ENCODE peak calls at places on chromosomes 11 and 22, in seven cellular contexts. One of them, this sample, is unnamed.

GRCh38 chr11:6452219-6452618 is 11.4 kb upstream of the HPX start:
- DNase-seq in Panc1: no peak
- DNase-seq in brain microvascular endothelial cell: no peak
- DNase-seq in right cardiac atrium: peak; percentile 54
- DNase-seq in gastrocnemius medialis: no peak
- DNase-seq in sigmoid colon: no peak
- DNase-seq in heart left ventricle: no peak
- DNase-seq in this sample: no peak

GRCh38 chr11:107696140-107696539 is 15.7 kb downstream of the SLN start:
- DNase-seq in gastrocnemius medialis: no peak
- DNase-seq in sigmoid colon: no peak
- DNase-seq in brain microvascular endothelial cell: peak; percentile 84
- DNase-seq in heart left ventricle: no peak
- DNase-seq in Panc1: peak; percentile 84
- DNase-seq in right cardiac atrium: no peak
- DNase-seq in this sample: no peak

GRCh38 chr11:60830478-60831142 is 11.3 kb upstream of the CCDC86 start:
- DNase-seq in gastrocnemius medialis: no peak
- DNase-seq in brain microvascular endothelial cell: no peak
- DNase-seq in sigmoid colon: no peak
- DNase-seq in Panc1: peak; percentile 10
- DNase-seq in right cardiac atrium: no peak
- DNase-seq in heart left ventricle: no peak
- DNase-seq in this sample: no peak

GRCh38 chr11:72451836-72452376 is 17.6 kb upstream of the CLPB start:
- DNase-seq in gastrocnemius medialis: peak; percentile 25
- DNase-seq in brain microvascular endothelial cell: no peak
- DNase-seq in sigmoid colon: no peak
- DNase-seq in right cardiac atrium: no peak
- DNase-seq in heart left ventricle: no peak
- DNase-seq in Panc1: no peak
- DNase-seq in this sample: no peak

GRCh38 chr22:49565516-49565855 is 262.2 kb downstream of the BRD1 start:
- DNase-seq in sigmoid colon: peak; percentile 49
- DNase-seq in brain microvascular endothelial cell: no peak
- DNase-seq in gastrocnemius medialis: peak; percentile 3
- DNase-seq in heart left ventricle: no peak
- DNase-seq in Panc1: no peak
- DNase-seq in right cardiac atrium: no peak
- DNase-seq in this sample: no peak

GRCh38 chr11:72705442-72706365 is 31.5 kb upstream of the PDE2A start:
- DNase-seq in brain microvascular endothelial cell: no peak
- DNase-seq in sigmoid colon: no peak
- DNase-seq in heart left ventricle: no peak
- DNase-seq in gastrocnemius medialis: no peak
- DNase-seq in right cardiac atrium: no peak
- DNase-seq in Panc1: no peak
- DNase-seq in this sample: no peak

GRCh38 chr11:115238086-115238485 is 266.1 kb downstream of the CADM1 start:
- DNase-seq in sigmoid colon: no peak
- DNase-seq in heart left ventricle: no peak
- DNase-seq in Panc1: no peak
- DNase-seq in right cardiac atrium: no peak
- DNase-seq in gastrocnemius medialis: no peak
- DNase-seq in brain microvascular endothelial cell: no peak
- DNase-seq in this sample: no peak

GRCh38 chr11:69603978-69604524 is 36.9 kb upstream of the CCND1 start:
- DNase-seq in Panc1: no peak
- DNase-seq in heart left ventricle: no peak
- DNase-seq in right cardiac atrium: no peak
- DNase-seq in gastrocnemius medialis: no peak
- DNase-seq in brain microvascular endothelial cell: no peak
- DNase-seq in sigmoid colon: no peak
- DNase-seq in this sample: no peak

GRCh38 chr11:34524696-34525095 is 11.1 kb upstream of the ELF5 start:
- DNase-seq in sigmoid colon: no peak
- DNase-seq in heart left ventricle: peak; percentile 52
- DNase-seq in brain microvascular endothelial cell: no peak
- DNase-seq in gastrocnemius medialis: no peak
- DNase-seq in Panc1: no peak
- DNase-seq in right cardiac atrium: no peak
- DNase-seq in this sample: no peak

GRCh38 chr11:34523053-34523452 is 9.5 kb upstream of the ELF5 start:
- DNase-seq in sigmoid colon: no peak
- DNase-seq in right cardiac atrium: no peak
- DNase-seq in heart left ventricle: no peak
- DNase-seq in gastrocnemius medialis: no peak
- DNase-seq in brain microvascular endothelial cell: no peak
- DNase-seq in Panc1: no peak
- DNase-seq in this sample: no peak

GRCh38 chr11:34525098-34525497 is 11.5 kb upstream of the ELF5 start:
- DNase-seq in right cardiac atrium: no peak
- DNase-seq in Panc1: no peak
- DNase-seq in heart left ventricle: no peak
- DNase-seq in gastrocnemius medialis: no peak
- DNase-seq in sigmoid colon: no peak
- DNase-seq in brain microvascular endothelial cell: no peak
- DNase-seq in this sample: no peak

GRCh38 chr11:34528072-34528471 is 14.5 kb upstream of the ELF5 start:
- DNase-seq in brain microvascular endothelial cell: no peak
- DNase-seq in Panc1: no peak
- DNase-seq in right cardiac atrium: no peak
- DNase-seq in heart left ventricle: no peak
- DNase-seq in sigmoid colon: no peak
- DNase-seq in gastrocnemius medialis: no peak
- DNase-seq in this sample: no peak

GRCh38 chr11:34525887-34526657 is 12.5 kb upstream of the ELF5 start:
- DNase-seq in Panc1: no peak
- DNase-seq in sigmoid colon: no peak
- DNase-seq in heart left ventricle: no peak
- DNase-seq in right cardiac atrium: no peak
- DNase-seq in brain microvascular endothelial cell: no peak
- DNase-seq in gastrocnemius medialis: no peak
- DNase-seq in this sample: no peak
- H3K4me3 ChIP-seq in Panc1: no peak overlapping the region
- H3K4me3 ChIP-seq in sigmoid colon: no peak overlapping the region
- H3K4me3 ChIP-seq in heart left ventricle: no peak overlapping the region
- H3K4me3 ChIP-seq in right cardiac atrium: no peak overlapping the region
- H3K4me3 ChIP-seq in brain microvascular endothelial cell: no peak overlapping the region
- H3K4me3 ChIP-seq in gastrocnemius medialis: no peak overlapping the region
- H3K4me3 ChIP-seq in this sample: no peak overlapping the region

DNA sequence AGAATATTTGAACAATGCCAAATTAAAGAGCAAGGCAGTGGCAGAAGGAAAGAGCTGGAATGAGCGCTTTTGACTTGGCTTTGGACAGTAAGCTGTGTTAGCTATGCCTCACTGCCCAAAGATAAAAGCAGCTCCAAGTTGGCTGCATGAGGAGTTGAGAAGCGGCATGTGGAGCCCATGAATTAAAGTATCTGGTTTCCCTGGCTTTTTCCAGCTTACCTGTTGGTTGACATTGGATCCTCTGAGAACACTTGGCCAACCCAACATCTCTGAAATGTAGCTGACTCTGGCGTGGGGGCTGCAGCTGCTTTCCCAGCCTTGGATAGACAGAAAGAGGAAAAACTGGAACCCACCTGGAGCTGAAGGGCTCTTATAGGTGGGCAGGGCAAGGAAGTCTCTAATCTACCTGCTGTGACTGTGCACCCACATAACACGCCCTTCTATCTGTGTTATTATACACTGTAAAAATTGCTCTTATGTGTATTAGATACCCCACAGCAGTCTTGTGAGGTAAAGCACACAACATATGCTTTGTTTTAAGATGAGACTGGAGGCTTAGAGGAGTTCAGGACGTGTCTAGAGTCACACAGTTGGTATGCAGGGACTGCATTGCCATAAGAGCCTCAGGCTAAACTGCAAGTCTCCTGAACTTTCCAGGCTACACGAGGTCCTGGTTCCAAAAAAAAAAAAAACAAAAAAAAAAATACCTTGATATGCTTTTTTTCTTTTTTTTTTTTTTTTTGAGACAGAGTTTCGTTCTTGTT is 5.8 kb downstream of the UBASH3B start:
- DNase-seq in sigmoid colon: no peak
- DNase-seq in brain microvascular endothelial cell: no peak
- DNase-seq in gastrocnemius medialis: no peak
- DNase-seq in heart left ventricle: no peak
- DNase-seq in right cardiac atrium: no peak
- DNase-seq in Panc1: no peak
- DNase-seq in this sample: no peak
- H3K27ac ChIP-seq in sigmoid colon: no peak overlapping the region
- H3K27ac ChIP-seq in brain microvascular endothelial cell: no peak overlapping the region
- H3K27ac ChIP-seq in gastrocnemius medialis: no peak overlapping the region
- H3K27ac ChIP-seq in heart left ventricle: no peak overlapping the region
- H3K27ac ChIP-seq in right cardiac atrium: no peak overlapping the region
- H3K27ac ChIP-seq in Panc1: peak overlapping the region; percentile 41
- H3K27ac ChIP-seq in this sample: no peak overlapping the region

GRCh38 chr11:119263352-119263940 is 53.5 kb downstream of the MCAM start:
- DNase-seq in sigmoid colon: no peak
- DNase-seq in Panc1: no peak
- DNase-seq in gastrocnemius medialis: no peak
- DNase-seq in heart left ventricle: no peak
- DNase-seq in brain microvascular endothelial cell: no peak
- DNase-seq in right cardiac atrium: no peak
- DNase-seq in this sample: no peak

GRCh38 chr11:119262668-119263351 is 54.1 kb downstream of the MCAM start:
- DNase-seq in sigmoid colon: no peak
- DNase-seq in heart left ventricle: no peak
- DNase-seq in brain microvascular endothelial cell: peak; percentile 30
- DNase-seq in right cardiac atrium: no peak
- DNase-seq in gastrocnemius medialis: no peak
- DNase-seq in Panc1: no peak
- DNase-seq in this sample: no peak

GRCh38 chr11:119267645-119268044 is 49.3 kb downstream of the MCAM start:
- DNase-seq in gastrocnemius medialis: no peak
- DNase-seq in brain microvascular endothelial cell: no peak
- DNase-seq in sigmoid colon: no peak
- DNase-seq in right cardiac atrium: no peak
- DNase-seq in heart left ventricle: no peak
- DNase-seq in Panc1: no peak
- DNase-seq in this sample: no peak

GRCh38 chr11:119266063-119266462 is 50.9 kb downstream of the MCAM start:
- DNase-seq in sigmoid colon: no peak
- DNase-seq in gastrocnemius medialis: no peak
- DNase-seq in right cardiac atrium: no peak
- DNase-seq in Panc1: no peak
- DNase-seq in heart left ventricle: no peak
- DNase-seq in brain microvascular endothelial cell: no peak
- DNase-seq in this sample: no peak

DNA sequence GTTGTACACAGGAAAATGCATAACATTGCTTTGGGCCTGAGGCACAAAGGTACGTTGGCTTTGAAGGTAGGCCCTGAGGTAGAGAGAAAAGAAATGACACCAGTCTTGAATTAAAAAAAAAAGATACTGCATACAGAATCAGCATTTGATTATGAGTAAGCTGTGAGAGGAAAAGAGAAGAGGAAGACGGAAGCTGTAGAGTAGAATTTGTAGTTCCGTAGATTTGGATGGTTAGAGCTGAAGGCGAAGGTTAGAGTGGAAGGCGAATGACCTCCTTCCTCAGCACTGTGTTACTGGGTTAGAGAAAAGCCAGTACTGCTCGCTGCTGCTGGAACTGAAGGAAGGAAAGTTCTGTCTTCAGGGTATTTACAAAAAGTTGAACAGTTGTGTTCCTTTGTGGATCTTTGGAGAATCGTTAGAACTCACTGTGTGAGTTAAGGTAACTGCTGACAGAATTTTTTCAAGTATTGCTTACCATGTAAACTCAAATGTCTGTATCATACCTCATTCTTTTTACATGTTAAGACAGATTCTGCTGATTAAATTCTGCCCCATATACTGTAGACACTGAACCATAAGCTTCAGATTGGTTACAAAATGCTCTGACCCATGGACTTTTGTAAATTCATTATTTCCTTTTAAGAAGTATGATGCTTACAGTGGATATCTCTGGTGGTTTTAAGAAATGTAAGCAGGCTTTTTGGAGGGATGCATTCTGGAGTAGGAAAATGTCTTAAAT is 50.2 kb downstream of the MCAM start:
- DNase-seq in brain microvascular endothelial cell: no peak
- DNase-seq in gastrocnemius medialis: no peak
- DNase-seq in right cardiac atrium: no peak
- DNase-seq in sigmoid colon: no peak
- DNase-seq in Panc1: no peak
- DNase-seq in heart left ventricle: no peak
- DNase-seq in this sample: no peak
- H3K4me3 ChIP-seq in brain microvascular endothelial cell: no peak overlapping the region
- H3K4me3 ChIP-seq in gastrocnemius medialis: no peak overlapping the region
- H3K4me3 ChIP-seq in right cardiac atrium: no peak overlapping the region
- H3K4me3 ChIP-seq in sigmoid colon: no peak overlapping the region
- H3K4me3 ChIP-seq in Panc1: no peak overlapping the region
- H3K4me3 ChIP-seq in heart left ventricle: no peak overlapping the region
- H3K4me3 ChIP-seq in this sample: no peak overlapping the region

GRCh38 chr11:94705419-94705818 is 62.7 kb upstream of the AMOTL1 start:
- DNase-seq in Panc1: no peak
- DNase-seq in gastrocnemius medialis: peak; percentile 73
- DNase-seq in sigmoid colon: no peak
- DNase-seq in right cardiac atrium: no peak
- DNase-seq in heart left ventricle: no peak
- DNase-seq in brain microvascular endothelial cell: no peak
- DNase-seq in this sample: no peak
- H3K27ac ChIP-seq in Panc1: no peak overlapping the region
- H3K27ac ChIP-seq in gastrocnemius medialis: peak overlapping the region; percentile 87
- H3K27ac ChIP-seq in sigmoid colon: no peak overlapping the region
- H3K27ac ChIP-seq in right cardiac atrium: no peak overlapping the region
- H3K27ac ChIP-seq in heart left ventricle: peak overlapping the region; percentile 78
- H3K27ac ChIP-seq in brain microvascular endothelial cell: no peak overlapping the region
- H3K27ac ChIP-seq in this sample: no peak overlapping the region

GRCh38 chr22:24498826-24499225 is 3.7 kb downstream of the UPB1 start:
- DNase-seq in heart left ventricle: peak; percentile 18
- DNase-seq in brain microvascular endothelial cell: no peak
- DNase-seq in right cardiac atrium: no peak
- DNase-seq in sigmoid colon: no peak
- DNase-seq in Panc1: no peak
- DNase-seq in gastrocnemius medialis: no peak
- DNase-seq in this sample: no peak
- H3K4me3 ChIP-seq in heart left ventricle: no peak overlapping the region
- H3K4me3 ChIP-seq in brain microvascular endothelial cell: no peak overlapping the region
- H3K4me3 ChIP-seq in right cardiac atrium: no peak overlapping the region
- H3K4me3 ChIP-seq in sigmoid colon: no peak overlapping the region
- H3K4me3 ChIP-seq in Panc1: no peak overlapping the region
- H3K4me3 ChIP-seq in gastrocnemius medialis: no peak overlapping the region
- H3K4me3 ChIP-seq in this sample: no peak overlapping the region

GRCh38 chr11:81342956-81343355 is 1390.7 kb downstream of the FAM181B start:
- DNase-seq in sigmoid colon: no peak
- DNase-seq in right cardiac atrium: no peak
- DNase-seq in heart left ventricle: no peak
- DNase-seq in Panc1: no peak
- DNase-seq in gastrocnemius medialis: no peak
- DNase-seq in brain microvascular endothelial cell: no peak
- DNase-seq in this sample: no peak
- H3K27ac ChIP-seq in sigmoid colon: no peak overlapping the region
- H3K27ac ChIP-seq in right cardiac atrium: no peak overlapping the region
- H3K27ac ChIP-seq in heart left ventricle: no peak overlapping the region
- H3K27ac ChIP-seq in Panc1: no peak overlapping the region
- H3K27ac ChIP-seq in gastrocnemius medialis: no peak overlapping the region
- H3K27ac ChIP-seq in brain microvascular endothelial cell: no peak overlapping the region
- H3K27ac ChIP-seq in this sample: no peak overlapping the region

GRCh38 chr22:36349726-36350125 is 38.0 kb downstream of the MYH9 start:
- DNase-seq in Panc1: no peak
- DNase-seq in brain microvascular endothelial cell: no peak
- DNase-seq in right cardiac atrium: no peak
- DNase-seq in heart left ventricle: no peak
- DNase-seq in sigmoid colon: no peak
- DNase-seq in gastrocnemius medialis: no peak
- DNase-seq in this sample: no peak
- H3K4me3 ChIP-seq in Panc1: no peak overlapping the region
- H3K4me3 ChIP-seq in brain microvascular endothelial cell: no peak overlapping the region
- H3K4me3 ChIP-seq in right cardiac atrium: no peak overlapping the region
- H3K4me3 ChIP-seq in heart left ventricle: no peak overlapping the region
- H3K4me3 ChIP-seq in sigmoid colon: no peak overlapping the region
- H3K4me3 ChIP-seq in gastrocnemius medialis: no peak overlapping the region
- H3K4me3 ChIP-seq in this sample: no peak overlapping the region

This sample was measured in dorsolateral prefrontal cortex.